ENCODE peak calls at places on chromosomes 11 and 22, in four cellular contexts. J, Y, X and H are unnamed samples.

GRCh38 chr22:46450931-46451660 is 86.3 kb downstream of the CELSR1 start:
- DNase-seq in J (no peak), Y (no peak), X (no peak), H (no peak)

GRCh38 chr22:17922925-17923898 is 101.1 kb downstream of the MICAL3 start:
- DNase-seq in J (peak), Y (no peak), X (no peak), H (no peak)

GRCh38 chr11:68569357-68569756 is 108.8 kb downstream of the PPP6R3 start:
- DNase-seq in J (no peak), Y (no peak), X (no peak), H (no peak)

GRCh38 chr22:17707526-17707925 is 66.7 kb downstream of the BID start:
- DNase-seq in J (peak), Y (no peak), X (no peak), H (no peak)

GRCh38 chr11:118929496-118930151 is 3.9 kb upstream of the BCL9L start:
- DNase-seq in J (peak), Y (peak), X (peak), H (no peak)

GRCh38 chr22:44818727-44819126 is 66.4 kb downstream of the ARHGAP8 start:
- DNase-seq in J (no peak), Y (no peak), X (no peak), H (no peak)

GRCh38 chr11:44223261-44223660 is 86.7 kb downstream of the ALX4 start:
- DNase-seq in J (peak), Y (no peak), X (no peak), H (no peak)

GRCh38 chr11:114774599-114775365 is 96.5 kb downstream of the NXPE2 start:
- DNase-seq in J (peak), Y (no peak), X (peak), H (peak)

GRCh38 chr11:16584569-16584968 is 153.9 kb upstream of the C11orf58 start:
- DNase-seq in J (no peak), Y (no peak), X (no peak), H (no peak)

GRCh38 chr11:32333335-32333991 is 101.9 kb downstream of the WT1 start:
- DNase-seq in J (peak), Y (peak), X (no peak), H (no peak)
- H3K4me3 ChIP-seq in J (peak), Y (peak), X (no peak), H (peak)

GRCh38 chr11:112174789-112175595 is at the start of gene BCO2:
- DNase-seq in J (peak), Y (peak), X (peak), H (peak)
- H3K4me3 ChIP-seq in J (no peak), Y (peak), X (no peak), H (no peak)

GRCh38 chr11:124864176-124864891 is 898 bp upstream of the ROBO3 start:
- DNase-seq in J (no peak), Y (no peak), X (no peak), H (no peak)

GRCh38 chr11:124863826-124864165 is 1.4 kb upstream of the ROBO3 start:
- DNase-seq in J (no peak), Y (no peak), X (no peak), H (no peak)

GRCh38 chr11:124864892-124865180 is 396 bp upstream of the ROBO3 start:
- DNase-seq in J (no peak), Y (no peak), X (no peak), H (no peak)

GRCh38 chr11:124865902-124866851 is 945 bp downstream of the ROBO3 start:
- DNase-seq in J (peak), Y (no peak), X (no peak), H (no peak)

DNA sequence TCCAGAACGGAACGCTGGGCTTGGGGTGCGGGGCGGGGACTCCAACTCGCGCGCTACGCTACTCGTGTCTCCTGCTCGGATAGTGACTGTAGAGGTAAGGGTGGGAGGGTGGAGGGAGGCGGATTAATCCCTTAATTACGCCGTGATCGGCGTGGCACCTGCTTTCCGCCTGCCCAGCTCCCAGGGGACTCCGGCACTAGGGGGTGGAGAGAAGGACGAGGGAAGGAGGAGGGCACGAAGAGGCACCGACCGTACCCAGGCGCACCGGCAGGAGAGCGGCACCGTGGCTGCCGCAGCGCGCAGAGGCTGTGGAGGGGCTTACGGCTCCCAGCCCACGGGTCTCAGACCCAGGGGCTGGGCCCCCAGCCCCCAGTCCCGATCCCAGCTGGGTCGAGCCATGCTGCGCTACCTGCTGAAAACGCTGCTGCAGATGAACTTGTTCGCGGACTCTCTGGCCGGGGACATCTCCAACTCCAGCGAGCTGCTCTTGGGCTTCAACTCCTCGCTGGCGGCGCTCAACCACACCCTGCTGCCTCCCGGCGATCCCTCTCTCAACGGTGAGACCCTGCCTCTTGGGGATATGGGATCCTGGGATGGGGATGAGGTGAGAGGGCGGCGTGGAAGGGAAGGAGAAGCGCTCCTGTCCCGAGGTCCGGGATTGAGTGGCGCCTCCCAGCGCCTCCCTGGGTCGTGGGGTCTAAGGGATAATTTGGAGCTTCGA is at the start of gene ROBO3:
- DNase-seq in J (peak), Y (no peak), X (no peak), H (no peak)
- H3K4me3 ChIP-seq in J (no peak), Y (peak), X (no peak), H (no peak)

GRCh38 chr11:86773009-86773408 is 27.3 kb upstream of the PRSS23 start:
- DNase-seq in J (no peak), Y (no peak), X (no peak), H (no peak)
- H3K4me3 ChIP-seq in J (no peak), Y (no peak), X (no peak), H (no peak)

GRCh38 chr11:10725907-10726253 is 25.2 kb upstream of the CTR9 start:
- DNase-seq in J (no peak), Y (no peak), X (no peak), H (no peak)

GRCh38 chr11:10728779-10729472 is 22.1 kb upstream of the CTR9 start:
- DNase-seq in J (peak), Y (no peak), X (no peak), H (peak)

GRCh38 chr11:10727259-10727851 is 23.7 kb upstream of the CTR9 start:
- DNase-seq in J (peak), Y (no peak), X (no peak), H (no peak)

GRCh38 chr11:10730151-10730550 is 20.9 kb upstream of the CTR9 start:
- DNase-seq in J (peak), Y (no peak), X (peak), H (no peak)

DNA sequence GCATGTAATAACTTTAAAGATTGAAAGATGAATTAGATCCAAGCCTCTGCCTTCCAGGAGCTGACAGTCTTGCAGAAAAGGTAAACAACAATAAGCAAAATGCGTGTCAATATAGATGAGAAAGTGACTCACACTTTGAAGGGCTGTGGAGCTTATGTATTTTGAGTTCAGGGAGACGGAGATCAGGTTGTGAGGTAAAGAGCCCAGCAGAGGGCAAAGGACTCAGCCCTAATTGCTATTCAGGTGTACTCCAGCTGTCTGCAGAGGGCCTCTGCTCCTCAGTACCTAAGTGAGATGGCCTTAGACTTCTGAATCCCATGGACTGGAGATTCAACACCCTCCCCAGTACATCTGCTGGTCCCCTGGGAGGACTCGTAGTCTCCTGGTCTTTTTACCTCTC is 22.9 kb upstream of the CTR9 start:
- DNase-seq in J (peak), Y (no peak), X (peak), H (no peak)
- H3K4me3 ChIP-seq in J (no peak), Y (no peak), X (no peak), H (no peak)

GRCh38 chr11:124846058-124846719 is 19.0 kb upstream of the ROBO3 start:
- DNase-seq in J (no peak), Y (no peak), X (no peak), H (no peak)

GRCh38 chr11:124841186-124841585 is 24.0 kb upstream of the ROBO3 start:
- DNase-seq in J (no peak), Y (no peak), X (no peak), H (no peak)

GRCh38 chr11:124844664-124845079 is 20.6 kb upstream of the ROBO3 start:
- DNase-seq in J (no peak), Y (no peak), X (no peak), H (no peak)

GRCh38 chr11:124841765-124842700 is 23.2 kb upstream of the ROBO3 start:
- DNase-seq in J (no peak), Y (no peak), X (no peak), H (no peak)

DNA sequence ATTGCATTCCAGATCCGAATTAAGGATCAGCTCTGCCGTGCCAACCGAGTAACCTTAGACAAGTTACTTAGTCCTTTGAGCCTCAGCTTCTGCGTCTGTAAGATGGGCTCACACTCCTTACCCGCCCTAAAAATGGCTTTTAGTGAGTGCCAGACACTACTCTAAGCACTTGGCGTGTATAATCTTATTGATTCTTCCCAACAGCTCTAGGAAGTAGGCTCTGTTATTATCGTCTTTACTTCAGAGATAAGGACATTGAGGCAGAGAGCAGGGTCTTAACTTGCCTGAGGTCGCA is 21.7 kb upstream of the ROBO3 start:
- DNase-seq in J (no peak), Y (no peak), X (no peak), H (no peak)
- H3K4me3 ChIP-seq in J (no peak), Y (no peak), X (no peak), H (no peak)

DNA sequence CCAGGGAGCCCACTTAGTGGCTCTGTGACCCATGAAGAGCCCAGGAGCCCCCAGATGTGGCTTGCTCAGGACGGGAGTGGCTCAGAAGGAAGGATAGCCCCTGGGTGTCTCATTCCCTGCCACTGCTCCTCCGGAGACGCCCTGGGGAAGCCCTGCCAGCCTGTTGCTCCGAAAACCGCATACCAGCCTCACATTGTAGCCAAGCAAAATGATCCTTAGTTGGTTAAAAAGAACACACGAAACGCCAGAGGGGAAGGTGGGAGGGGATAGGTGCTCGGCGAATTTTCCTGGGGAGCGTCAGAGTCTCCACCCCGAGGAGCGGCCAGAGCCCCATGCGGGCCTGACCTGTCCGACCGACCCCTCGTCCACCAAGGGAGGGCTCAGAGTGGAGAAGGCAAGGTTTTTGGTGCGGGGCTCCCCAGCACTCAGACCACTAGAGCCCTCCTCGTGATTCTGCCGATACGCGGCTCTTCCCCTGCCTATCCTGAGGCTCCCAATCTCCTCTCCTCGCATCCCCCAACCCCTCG is 39.5 kb downstream of the DIXDC1 start:
- DNase-seq in J (no peak), Y (no peak), X (no peak), H (no peak)
- H3K4me3 ChIP-seq in J (peak), Y (peak), X (no peak), H (peak)

GRCh38 chr22:41562461-41562860 is 1.7 kb downstream of the CSDC2 start:
- DNase-seq in J (no peak), Y (no peak), X (no peak), H (no peak)

GRCh38 chr22:41560095-41560487 is 719 bp upstream of the CSDC2 start:
- DNase-seq in J (no peak), Y (no peak), X (no peak), H (no peak)

GRCh38 chr22:41563051-41563711 is 2.4 kb downstream of the CSDC2 start:
- DNase-seq in J (peak), Y (no peak), X (peak), H (no peak)

GRCh38 chr22:41561335-41561734 is 525 bp downstream of the CSDC2 start:
- DNase-seq in J (no peak), Y (no peak), X (no peak), H (no peak)

DNA sequence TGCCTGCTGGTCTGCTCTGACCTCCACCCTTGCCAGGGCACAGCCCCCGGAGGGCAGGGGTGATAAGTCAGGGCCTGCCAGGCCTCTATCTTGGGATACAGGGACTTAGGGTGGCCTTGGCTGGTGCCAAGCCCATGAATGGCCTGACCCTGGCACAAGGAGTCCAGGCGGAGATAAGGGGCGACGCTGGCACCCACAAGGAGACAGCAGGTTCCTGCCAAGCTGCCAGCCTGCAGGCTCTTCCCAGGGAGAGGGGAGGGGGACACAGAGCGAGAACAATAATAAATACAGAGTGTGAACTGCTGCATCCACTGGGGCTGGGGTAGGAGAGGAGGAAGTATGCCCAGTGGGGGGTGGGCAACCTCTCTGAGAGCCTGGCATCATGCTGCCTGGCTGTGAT is 978 bp downstream of the CSDC2 start:
- DNase-seq in J (no peak), Y (peak), X (no peak), H (no peak)
- H3K4me3 ChIP-seq in J (no peak), Y (peak), X (no peak), H (no peak)

DNA sequence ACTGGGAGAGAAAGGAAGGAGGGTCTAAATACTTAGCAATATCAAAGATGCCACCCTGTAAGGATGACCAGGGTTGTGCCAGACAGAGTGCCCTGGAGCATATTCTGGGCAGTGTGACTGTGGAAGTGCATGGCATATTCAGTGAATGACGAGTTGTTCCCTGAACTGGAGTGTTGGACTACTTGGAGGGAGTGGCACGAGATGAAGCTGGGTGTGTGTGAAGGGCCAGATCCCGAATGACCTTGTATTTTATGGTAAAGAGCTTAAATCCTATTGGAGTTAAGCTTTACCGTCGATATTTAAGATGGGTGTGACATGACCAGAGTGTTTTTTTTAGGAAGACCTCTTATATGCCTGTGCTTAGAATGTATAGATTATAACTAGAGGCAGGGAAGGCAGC is 48.8 kb downstream of the STIM1 start:
- DNase-seq in J (no peak), Y (no peak), X (no peak), H (no peak)
- H3K4me3 ChIP-seq in J (no peak), Y (no peak), X (no peak), H (no peak)